ENCODE peak calls at places on chromosomes 7 and 10, in five cellular contexts. One of them, this sample, is unnamed. For H3K36me3, the result is how much of the 10 kb centered on the place peaks cover.

GRCh38 chr7:107700570-107700969 is 39.9 kb downstream of the SLC26A4 start:
- DNase-seq in stomach: no peak
- DNase-seq in transverse colon: no peak
- DNase-seq in heart right ventricle: no peak
- DNase-seq in tibial artery: no peak
- DNase-seq in this sample: no peak

GRCh38 chr10:6065406-6065805 is 3.2 kb upstream of the IL2RA start:
- DNase-seq in stomach: peak
- DNase-seq in transverse colon: no peak
- DNase-seq in heart right ventricle: no peak
- DNase-seq in tibial artery: no peak
- DNase-seq in this sample: no peak

GRCh38 chr10:87782721-87783120 is 35.3 kb downstream of the ATAD1 start:
- DNase-seq in stomach: no peak
- DNase-seq in transverse colon: no peak
- DNase-seq in heart right ventricle: no peak
- DNase-seq in tibial artery: no peak
- DNase-seq in this sample: peak

GRCh38 chr7:2312272-2312929 is 1.8 kb downstream of the SNX8 start:
- DNase-seq in stomach: no peak
- DNase-seq in transverse colon: no peak
- DNase-seq in heart right ventricle: no peak
- DNase-seq in tibial artery: no peak
- DNase-seq in this sample: no peak

GRCh38 chr10:129483427-129484010 is 16.5 kb downstream of the MGMT start:
- DNase-seq in stomach: no peak
- DNase-seq in transverse colon: no peak
- DNase-seq in heart right ventricle: no peak
- DNase-seq in tibial artery: no peak
- DNase-seq in this sample: no peak

GRCh38 chr10:89421018-89421476 is 6.7 kb downstream of the IFIT5 start:
- DNase-seq in stomach: no peak
- DNase-seq in transverse colon: no peak
- DNase-seq in heart right ventricle: no peak
- DNase-seq in tibial artery: no peak
- DNase-seq in this sample: no peak

GRCh38 chr10:4652111-4653010 is 173.6 kb upstream of the AKR1E2 start:
- DNase-seq in stomach: no peak
- DNase-seq in transverse colon: no peak
- DNase-seq in heart right ventricle: no peak
- DNase-seq in tibial artery: no peak
- DNase-seq in this sample: no peak

GRCh38 chr7:338295-339061 is 48.5 kb downstream of the FOXL3 start:
- DNase-seq in stomach: no peak
- DNase-seq in transverse colon: no peak
- DNase-seq in heart right ventricle: no peak
- DNase-seq in tibial artery: no peak
- DNase-seq in this sample: no peak

GRCh38 chr10:12975266-12975665 is 26.2 kb downstream of the CCDC3 start:
- DNase-seq in stomach: no peak
- DNase-seq in transverse colon: no peak
- DNase-seq in heart right ventricle: no peak
- DNase-seq in tibial artery: no peak
- DNase-seq in this sample: peak

GRCh38 chr10:19817251-19818046 is 1.2 kb downstream of the PLXDC2 start:
- DNase-seq in stomach: no peak
- DNase-seq in transverse colon: peak
- DNase-seq in heart right ventricle: peak
- DNase-seq in tibial artery: peak
- DNase-seq in this sample: peak

GRCh38 chr10:48463318-48464003 is 141.4 kb downstream of the ARHGAP22 start:
- DNase-seq in stomach: peak
- DNase-seq in transverse colon: no peak
- DNase-seq in heart right ventricle: no peak
- DNase-seq in tibial artery: no peak
- DNase-seq in this sample: no peak

GRCh38 chr7:125316451-125316850 is 386.8 kb upstream of the POT1 start:
- DNase-seq in stomach: no peak
- DNase-seq in transverse colon: no peak
- DNase-seq in heart right ventricle: no peak
- DNase-seq in tibial artery: no peak
- DNase-seq in this sample: no peak

GRCh38 chr10:130455111-130455695 is 319.0 kb downstream of the GLRX3 start:
- DNase-seq in stomach: no peak
- DNase-seq in transverse colon: no peak
- DNase-seq in heart right ventricle: no peak
- DNase-seq in tibial artery: no peak
- DNase-seq in this sample: no peak

GRCh38 chr10:74419491-74420466 is 268.8 kb downstream of the ADK start:
- DNase-seq in stomach: no peak
- DNase-seq in transverse colon: peak
- DNase-seq in heart right ventricle: no peak
- DNase-seq in tibial artery: no peak
- DNase-seq in this sample: peak

GRCh38 chr7:99793443-99793842 is 9.5 kb upstream of the CYP3A4 start:
- DNase-seq in stomach: no peak
- DNase-seq in transverse colon: no peak
- DNase-seq in heart right ventricle: no peak
- DNase-seq in tibial artery: no peak
- DNase-seq in this sample: no peak

GRCh38 chr7:99792983-99793382 is 9.0 kb upstream of the CYP3A4 start:
- DNase-seq in stomach: no peak
- DNase-seq in transverse colon: no peak
- DNase-seq in heart right ventricle: no peak
- DNase-seq in tibial artery: no peak
- DNase-seq in this sample: peak

GRCh38 chr7:99791667-99792356 is 7.8 kb upstream of the CYP3A4 start:
- DNase-seq in stomach: no peak
- DNase-seq in transverse colon: no peak
- DNase-seq in heart right ventricle: no peak
- DNase-seq in tibial artery: no peak
- DNase-seq in this sample: peak

GRCh38 chr7:99791021-99791420 is 7.0 kb upstream of the CYP3A4 start:
- DNase-seq in stomach: no peak
- DNase-seq in transverse colon: no peak
- DNase-seq in heart right ventricle: no peak
- DNase-seq in tibial artery: no peak
- DNase-seq in this sample: no peak

GRCh38 chr7:99794585-99795502 is 10.9 kb upstream of the CYP3A4 start:
- DNase-seq in stomach: no peak
- DNase-seq in transverse colon: no peak
- DNase-seq in heart right ventricle: no peak
- DNase-seq in tibial artery: no peak
- DNase-seq in this sample: peak
- H3K27ac ChIP-seq in stomach: no peak
- H3K27ac ChIP-seq in transverse colon: no peak
- H3K27ac ChIP-seq in heart right ventricle: no peak
- H3K27ac ChIP-seq in tibial artery: no peak
- H3K27ac ChIP-seq in this sample: peak

GRCh38 chr7:43212921-43213320 is 100.5 kb downstream of the HECW1 start:
- DNase-seq in stomach: no peak
- DNase-seq in transverse colon: no peak
- DNase-seq in heart right ventricle: no peak
- DNase-seq in tibial artery: no peak
- DNase-seq in this sample: no peak

GRCh38 chr7:43211693-43212092 is 99.2 kb downstream of the HECW1 start:
- DNase-seq in stomach: no peak
- DNase-seq in transverse colon: no peak
- DNase-seq in heart right ventricle: no peak
- DNase-seq in tibial artery: no peak
- DNase-seq in this sample: no peak

GRCh38 chr7:43208189-43208588 is 95.7 kb downstream of the HECW1 start:
- DNase-seq in stomach: no peak
- DNase-seq in transverse colon: no peak
- DNase-seq in heart right ventricle: no peak
- DNase-seq in tibial artery: no peak
- DNase-seq in this sample: peak

GRCh38 chr7:43215061-43215460 is 102.6 kb downstream of the HECW1 start:
- DNase-seq in stomach: no peak
- DNase-seq in transverse colon: no peak
- DNase-seq in heart right ventricle: no peak
- DNase-seq in tibial artery: no peak
- DNase-seq in this sample: no peak

GRCh38 chr7:43211276-43211675 is 98.8 kb downstream of the HECW1 start:
- DNase-seq in stomach: no peak
- DNase-seq in transverse colon: no peak
- DNase-seq in heart right ventricle: no peak
- DNase-seq in tibial artery: no peak
- DNase-seq in this sample: no peak
- H3K36me3 ChIP-seq in stomach: under half
- H3K36me3 ChIP-seq in transverse colon: under half
- H3K36me3 ChIP-seq in heart right ventricle: under half
- H3K36me3 ChIP-seq in tibial artery: under half
- H3K36me3 ChIP-seq in this sample: under half

GRCh38 chr7:111982133-111982532 is 224.1 kb downstream of the DOCK4 start:
- DNase-seq in stomach: no peak
- DNase-seq in transverse colon: no peak
- DNase-seq in heart right ventricle: no peak
- DNase-seq in tibial artery: no peak
- DNase-seq in this sample: no peak
- H3K4me3 ChIP-seq in stomach: no peak
- H3K4me3 ChIP-seq in transverse colon: no peak
- H3K4me3 ChIP-seq in heart right ventricle: no peak
- H3K4me3 ChIP-seq in tibial artery: no peak
- H3K4me3 ChIP-seq in this sample: no peak

DNA sequence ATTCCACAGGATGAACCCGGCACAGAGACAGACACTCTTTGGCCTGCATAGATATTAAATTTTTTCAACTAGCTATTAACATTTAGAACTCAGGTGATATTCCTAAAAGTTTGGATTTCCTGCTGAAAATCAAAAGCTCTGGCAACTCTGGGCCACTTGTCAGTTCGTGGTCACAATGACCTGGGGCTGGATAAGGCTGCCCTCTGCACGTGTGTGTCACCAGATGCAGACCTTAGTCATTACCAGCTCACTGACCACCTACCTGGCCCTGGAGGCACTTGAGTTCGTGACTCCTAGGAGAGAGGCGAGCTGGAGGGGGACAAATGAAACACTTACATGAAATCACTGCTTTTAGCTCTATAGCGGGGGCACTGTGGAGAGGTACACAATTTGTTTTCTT is 126.5 kb downstream of the HIPK2 start:
- DNase-seq in stomach: no peak
- DNase-seq in transverse colon: no peak
- DNase-seq in heart right ventricle: no peak
- DNase-seq in tibial artery: no peak
- DNase-seq in this sample: no peak
- H3K27ac ChIP-seq in stomach: peak
- H3K27ac ChIP-seq in transverse colon: no peak
- H3K27ac ChIP-seq in heart right ventricle: peak
- H3K27ac ChIP-seq in tibial artery: no peak
- H3K27ac ChIP-seq in this sample: no peak

GRCh38 chr7:146331369-146331768 is 214.8 kb downstream of the CNTNAP2 start:
- DNase-seq in stomach: no peak
- DNase-seq in transverse colon: no peak
- DNase-seq in heart right ventricle: no peak
- DNase-seq in tibial artery: no peak
- DNase-seq in this sample: no peak
- H3K36me3 ChIP-seq in stomach: under half
- H3K36me3 ChIP-seq in transverse colon: under half
- H3K36me3 ChIP-seq in heart right ventricle: under half
- H3K36me3 ChIP-seq in tibial artery: under half
- H3K36me3 ChIP-seq in this sample: under half

DNA sequence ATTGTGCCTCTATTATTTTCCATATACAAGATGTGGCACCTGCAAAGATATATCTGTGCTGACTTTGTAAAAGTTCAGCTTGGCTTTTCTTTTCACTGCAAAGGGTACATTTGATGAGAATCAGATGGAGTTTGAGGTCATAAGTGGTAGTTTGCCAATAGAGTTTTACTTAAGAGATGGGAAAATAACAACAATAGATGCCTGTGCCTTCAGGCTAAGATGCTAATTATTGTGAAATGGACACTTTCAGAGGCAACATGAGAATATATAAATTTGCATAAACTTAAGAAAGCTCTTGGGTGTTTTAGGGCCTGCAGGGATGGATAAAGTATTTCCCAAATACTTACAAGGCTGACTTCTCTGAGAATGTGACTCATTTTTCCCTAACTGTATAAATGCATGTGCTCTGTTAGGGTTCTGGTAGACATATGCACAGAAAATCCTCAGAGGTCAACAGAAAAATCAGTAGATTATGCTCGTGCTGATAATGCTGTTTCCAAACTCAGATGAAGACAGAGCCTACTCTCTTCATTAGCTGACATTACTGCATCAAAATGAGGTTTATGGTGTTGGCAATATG is 200.3 kb upstream of the SVIL start:
- DNase-seq in stomach: no peak
- DNase-seq in transverse colon: no peak
- DNase-seq in heart right ventricle: no peak
- DNase-seq in tibial artery: no peak
- DNase-seq in this sample: no peak
- H3K4me3 ChIP-seq in stomach: no peak
- H3K4me3 ChIP-seq in transverse colon: no peak
- H3K4me3 ChIP-seq in heart right ventricle: no peak
- H3K4me3 ChIP-seq in tibial artery: no peak
- H3K4me3 ChIP-seq in this sample: no peak

DNA sequence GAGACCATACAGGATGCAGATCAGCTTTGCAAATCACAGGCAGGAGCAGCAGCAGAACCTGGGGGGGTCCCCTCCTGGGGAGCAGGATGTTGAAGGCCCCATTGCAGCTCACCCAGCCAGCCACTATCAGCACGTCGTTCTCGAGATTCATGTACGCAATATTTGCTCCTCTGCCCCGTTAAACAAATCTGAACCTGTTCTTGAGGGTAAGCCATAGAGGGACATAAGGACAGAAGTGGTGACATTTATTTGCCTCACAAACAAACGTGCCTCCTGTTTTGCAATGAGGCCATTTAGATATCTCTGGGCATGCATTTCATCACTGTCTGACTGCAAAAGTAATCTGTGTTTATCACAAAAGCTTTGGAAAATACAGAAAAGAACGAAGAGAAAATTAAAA is 87.3 kb upstream of the BAIAP2L1 start:
- DNase-seq in stomach: no peak
- DNase-seq in transverse colon: no peak
- DNase-seq in heart right ventricle: no peak
- DNase-seq in tibial artery: no peak
- DNase-seq in this sample: no peak
- H3K27ac ChIP-seq in stomach: no peak
- H3K27ac ChIP-seq in transverse colon: no peak
- H3K27ac ChIP-seq in heart right ventricle: no peak
- H3K27ac ChIP-seq in tibial artery: no peak
- H3K27ac ChIP-seq in this sample: no peak

DNA sequence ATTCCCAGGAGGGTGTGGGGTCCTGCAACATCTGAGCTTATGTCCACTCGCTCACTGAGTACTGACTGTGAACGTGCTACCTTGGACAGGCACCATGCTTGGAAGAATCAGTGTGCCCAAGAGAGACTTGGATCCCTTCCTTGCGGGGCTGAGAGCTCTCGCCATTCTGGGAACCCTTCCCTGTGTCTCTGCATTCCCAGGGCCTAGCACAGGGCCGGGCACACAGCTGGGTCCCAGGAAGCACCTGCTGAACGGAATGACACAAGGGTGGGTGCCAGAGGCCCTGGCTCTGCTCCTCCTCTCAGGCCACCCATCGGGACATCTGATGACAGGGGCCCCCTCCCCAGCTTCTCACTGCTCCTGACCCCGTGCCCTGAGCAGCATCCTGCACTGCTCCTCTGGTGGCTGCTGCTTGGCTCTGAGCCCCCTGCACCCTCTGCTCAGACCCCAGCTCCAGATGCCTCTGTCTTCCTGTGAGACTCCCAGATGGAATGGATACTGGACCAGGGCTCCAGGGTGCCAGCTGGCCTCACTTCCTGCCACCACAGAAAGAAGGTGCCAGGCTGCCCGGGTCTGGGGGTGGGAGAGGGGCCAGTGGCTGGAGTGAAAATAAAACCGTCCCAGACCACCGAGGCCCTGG is 129.6 kb downstream of the NEURL1 start:
- DNase-seq in stomach: no peak
- DNase-seq in transverse colon: no peak
- DNase-seq in heart right ventricle: no peak
- DNase-seq in tibial artery: no peak
- DNase-seq in this sample: no peak
- H3K36me3 ChIP-seq in stomach: half or more
- H3K36me3 ChIP-seq in transverse colon: under half
- H3K36me3 ChIP-seq in heart right ventricle: under half
- H3K36me3 ChIP-seq in tibial artery: under half
- H3K36me3 ChIP-seq in this sample: under half

This sample was measured in small intestine.